ENCODE peak calls at places on chromosomes 16 and 17, in seven cellular contexts. One of them, this sample, is unnamed.

GRCh38 chr17:79231766-79232287 is 157.2 kb downstream of the ENGASE start:
- DNase-seq in IMR-90: no peak
- DNase-seq in transverse colon: no peak
- DNase-seq in heart left ventricle: no peak
- DNase-seq in bronchial epithelial cell: peak; percentile 74
- DNase-seq in GM13976: no peak
- DNase-seq in endothelial cell: no peak
- DNase-seq in this sample: no peak

GRCh38 chr16:81369888-81370504 is 55.2 kb downstream of the GAN start:
- DNase-seq in IMR-90: no peak
- DNase-seq in transverse colon: no peak
- DNase-seq in heart left ventricle: no peak
- DNase-seq in bronchial epithelial cell: no peak
- DNase-seq in GM13976: no peak
- DNase-seq in endothelial cell: no peak
- DNase-seq in this sample: no peak

GRCh38 chr16:15567823-15568222 is 75.1 kb downstream of the MARF1 start:
- DNase-seq in IMR-90: no peak
- DNase-seq in transverse colon: no peak
- DNase-seq in heart left ventricle: no peak
- DNase-seq in bronchial epithelial cell: no peak
- DNase-seq in GM13976: no peak
- DNase-seq in endothelial cell: no peak
- DNase-seq in this sample: no peak

GRCh38 chr17:59365383-59365981 is 34.0 kb downstream of the YPEL2 start:
- DNase-seq in IMR-90: no peak
- DNase-seq in transverse colon: no peak
- DNase-seq in heart left ventricle: no peak
- DNase-seq in bronchial epithelial cell: no peak
- DNase-seq in GM13976: peak; percentile 41
- DNase-seq in endothelial cell: no peak
- DNase-seq in this sample: no peak

GRCh38 chr16:56681939-56682702 is at the start of gene MT1X:
- DNase-seq in IMR-90: peak; percentile 77
- DNase-seq in transverse colon: peak; percentile 94
- DNase-seq in heart left ventricle: peak; percentile 91
- DNase-seq in bronchial epithelial cell: peak; percentile 85
- DNase-seq in GM13976: peak; percentile 91
- DNase-seq in endothelial cell: peak; percentile 42
- DNase-seq in this sample: peak; percentile 88

GRCh38 chr16:57559075-57559790 is 16.8 kb downstream of the ADGRG5 start:
- DNase-seq in IMR-90: no peak
- DNase-seq in transverse colon: no peak
- DNase-seq in heart left ventricle: no peak
- DNase-seq in bronchial epithelial cell: no peak
- DNase-seq in GM13976: no peak
- DNase-seq in endothelial cell: no peak
- DNase-seq in this sample: no peak

GRCh38 chr17:50149425-50150353 is 788 bp downstream of the PPP1R9B start:
- DNase-seq in IMR-90: peak; percentile 48
- DNase-seq in transverse colon: peak; percentile 74
- DNase-seq in heart left ventricle: peak; percentile 69
- DNase-seq in bronchial epithelial cell: peak; percentile 36
- DNase-seq in GM13976: no peak
- DNase-seq in endothelial cell: peak; percentile 70
- DNase-seq in this sample: no peak

GRCh38 chr17:9878361-9878760 is 26.7 kb downstream of the RCVRN start:
- DNase-seq in IMR-90: no peak
- DNase-seq in transverse colon: no peak
- DNase-seq in heart left ventricle: no peak
- DNase-seq in bronchial epithelial cell: no peak
- DNase-seq in GM13976: no peak
- DNase-seq in endothelial cell: no peak
- DNase-seq in this sample: no peak

GRCh38 chr16:69270395-69270794 is 40.8 kb upstream of the VPS4A start:
- DNase-seq in IMR-90: peak; percentile 31
- DNase-seq in transverse colon: no peak
- DNase-seq in heart left ventricle: no peak
- DNase-seq in bronchial epithelial cell: no peak
- DNase-seq in GM13976: no peak
- DNase-seq in endothelial cell: no peak
- DNase-seq in this sample: no peak

GRCh38 chr16:28983644-28984043 is 1.2 kb upstream of the LAT start:
- DNase-seq in IMR-90: no peak
- DNase-seq in transverse colon: no peak
- DNase-seq in heart left ventricle: no peak
- DNase-seq in bronchial epithelial cell: no peak
- DNase-seq in GM13976: no peak
- DNase-seq in endothelial cell: no peak
- DNase-seq in this sample: no peak

GRCh38 chr16:89565256-89565505 is 4.7 kb downstream of the RPL13 start:
- DNase-seq in IMR-90: no peak
- DNase-seq in transverse colon: peak; percentile 60
- DNase-seq in heart left ventricle: no peak
- DNase-seq in bronchial epithelial cell: peak; percentile 48
- DNase-seq in GM13976: no peak
- DNase-seq in endothelial cell: no peak
- DNase-seq in this sample: no peak

GRCh38 chr17:39804839-39805238 is 59.3 kb downstream of the IKZF3 start:
- DNase-seq in IMR-90: no peak
- DNase-seq in transverse colon: no peak
- DNase-seq in heart left ventricle: no peak
- DNase-seq in bronchial epithelial cell: no peak
- DNase-seq in GM13976: no peak
- DNase-seq in endothelial cell: no peak
- DNase-seq in this sample: no peak

GRCh38 chr17:64377769-64378282 is 12.8 kb downstream of the PECAM1 start:
- DNase-seq in IMR-90: peak; percentile 60
- DNase-seq in transverse colon: no peak
- DNase-seq in heart left ventricle: no peak
- DNase-seq in bronchial epithelial cell: no peak
- DNase-seq in GM13976: no peak
- DNase-seq in endothelial cell: no peak
- DNase-seq in this sample: no peak

GRCh38 chr16:49837673-49838360 is 18.1 kb downstream of the ZNF423 start:
- DNase-seq in IMR-90: no peak
- DNase-seq in transverse colon: no peak
- DNase-seq in heart left ventricle: no peak
- DNase-seq in bronchial epithelial cell: no peak
- DNase-seq in GM13976: no peak
- DNase-seq in endothelial cell: peak; percentile 31
- DNase-seq in this sample: peak; percentile 23

GRCh38 chr17:21263351-21263750 is 10.1 kb upstream of the NATD1 start:
- DNase-seq in IMR-90: peak; percentile 67
- DNase-seq in transverse colon: no peak
- DNase-seq in heart left ventricle: no peak
- DNase-seq in bronchial epithelial cell: peak; percentile 96
- DNase-seq in GM13976: no peak
- DNase-seq in endothelial cell: no peak
- DNase-seq in this sample: no peak

GRCh38 chr16:24116371-24116770 is 139.8 kb upstream of the CACNG3 start:
- DNase-seq in IMR-90: no peak
- DNase-seq in transverse colon: no peak
- DNase-seq in heart left ventricle: no peak
- DNase-seq in bronchial epithelial cell: no peak
- DNase-seq in GM13976: no peak
- DNase-seq in endothelial cell: no peak
- DNase-seq in this sample: no peak

GRCh38 chr17:43401293-43401692 is 2.5 kb downstream of the ARL4D start:
- DNase-seq in IMR-90: peak; percentile 88
- DNase-seq in transverse colon: no peak
- DNase-seq in heart left ventricle: no peak
- DNase-seq in bronchial epithelial cell: peak; percentile 90
- DNase-seq in GM13976: no peak
- DNase-seq in endothelial cell: no peak
- DNase-seq in this sample: no peak

GRCh38 chr17:72432881-72433280 is 312.1 kb downstream of the SOX9 start:
- DNase-seq in IMR-90: no peak
- DNase-seq in transverse colon: no peak
- DNase-seq in heart left ventricle: no peak
- DNase-seq in bronchial epithelial cell: no peak
- DNase-seq in GM13976: no peak
- DNase-seq in endothelial cell: no peak
- DNase-seq in this sample: no peak

GRCh38 chr17:82752371-82753200 is 721 bp downstream of the TBCD start:
- DNase-seq in IMR-90: no peak
- DNase-seq in transverse colon: peak; percentile 39
- DNase-seq in heart left ventricle: no peak
- DNase-seq in bronchial epithelial cell: no peak
- DNase-seq in GM13976: peak; percentile 67
- DNase-seq in endothelial cell: peak; percentile 28
- DNase-seq in this sample: peak; percentile 60

GRCh38 chr17:6870841-6871240 is 39.3 kb upstream of the TEKT1 start:
- DNase-seq in IMR-90: no peak
- DNase-seq in transverse colon: no peak
- DNase-seq in heart left ventricle: no peak
- DNase-seq in bronchial epithelial cell: no peak
- DNase-seq in GM13976: peak; percentile 2
- DNase-seq in endothelial cell: no peak
- DNase-seq in this sample: no peak

GRCh38 chr17:50074227-50074626 is 18.3 kb downstream of the ITGA3 start:
- DNase-seq in IMR-90: no peak
- DNase-seq in transverse colon: no peak
- DNase-seq in heart left ventricle: no peak
- DNase-seq in bronchial epithelial cell: no peak
- DNase-seq in GM13976: no peak
- DNase-seq in endothelial cell: no peak
- DNase-seq in this sample: no peak

DNA sequence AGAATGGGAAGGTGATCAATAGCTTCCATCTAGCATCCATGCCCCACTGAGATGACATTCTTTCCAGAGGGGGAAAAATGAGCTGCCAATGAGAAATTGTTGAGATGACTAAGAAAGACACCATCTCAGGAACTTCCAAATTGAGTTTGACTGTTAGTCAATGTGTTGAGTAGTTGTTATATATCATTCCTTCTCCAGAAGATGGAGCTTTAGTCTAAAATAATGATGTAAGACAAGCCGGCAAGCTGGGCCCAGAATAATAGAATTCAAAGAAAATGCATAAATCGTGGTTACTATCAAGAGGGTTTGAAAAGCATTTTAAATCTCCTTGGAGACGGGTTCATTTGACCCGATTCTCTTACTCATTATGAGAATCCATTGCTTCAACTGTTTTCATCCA is 71.0 kb upstream of the ATF7IP2 start:
- DNase-seq in IMR-90: no peak
- DNase-seq in transverse colon: no peak
- DNase-seq in heart left ventricle: no peak
- DNase-seq in bronchial epithelial cell: peak; percentile 40
- DNase-seq in GM13976: no peak
- DNase-seq in endothelial cell: no peak
- DNase-seq in this sample: peak; percentile 30
- TF ChIP-seq CTCF in IMR-90: no peak
- TF ChIP-seq CTCF in transverse colon: no peak
- TF ChIP-seq CTCF in heart left ventricle: no peak
- TF ChIP-seq CTCF in bronchial epithelial cell: no peak
- TF ChIP-seq CTCF in GM13976: peak; percentile 11
- TF ChIP-seq CTCF in endothelial cell: no peak
- TF ChIP-seq CTCF in this sample: peak; percentile 51

GRCh38 chr16:1572664-1573063 is 39.2 kb downstream of the TMEM204 start:
- DNase-seq in IMR-90: no peak
- DNase-seq in transverse colon: no peak
- DNase-seq in heart left ventricle: no peak
- DNase-seq in bronchial epithelial cell: no peak
- DNase-seq in GM13976: no peak
- DNase-seq in endothelial cell: no peak
- DNase-seq in this sample: no peak
- TF ChIP-seq CTCF in IMR-90: no peak
- TF ChIP-seq CTCF in transverse colon: no peak
- TF ChIP-seq CTCF in heart left ventricle: no peak
- TF ChIP-seq CTCF in bronchial epithelial cell: no peak
- TF ChIP-seq CTCF in GM13976: no peak
- TF ChIP-seq CTCF in endothelial cell: no peak
- TF ChIP-seq CTCF in this sample: no peak

DNA sequence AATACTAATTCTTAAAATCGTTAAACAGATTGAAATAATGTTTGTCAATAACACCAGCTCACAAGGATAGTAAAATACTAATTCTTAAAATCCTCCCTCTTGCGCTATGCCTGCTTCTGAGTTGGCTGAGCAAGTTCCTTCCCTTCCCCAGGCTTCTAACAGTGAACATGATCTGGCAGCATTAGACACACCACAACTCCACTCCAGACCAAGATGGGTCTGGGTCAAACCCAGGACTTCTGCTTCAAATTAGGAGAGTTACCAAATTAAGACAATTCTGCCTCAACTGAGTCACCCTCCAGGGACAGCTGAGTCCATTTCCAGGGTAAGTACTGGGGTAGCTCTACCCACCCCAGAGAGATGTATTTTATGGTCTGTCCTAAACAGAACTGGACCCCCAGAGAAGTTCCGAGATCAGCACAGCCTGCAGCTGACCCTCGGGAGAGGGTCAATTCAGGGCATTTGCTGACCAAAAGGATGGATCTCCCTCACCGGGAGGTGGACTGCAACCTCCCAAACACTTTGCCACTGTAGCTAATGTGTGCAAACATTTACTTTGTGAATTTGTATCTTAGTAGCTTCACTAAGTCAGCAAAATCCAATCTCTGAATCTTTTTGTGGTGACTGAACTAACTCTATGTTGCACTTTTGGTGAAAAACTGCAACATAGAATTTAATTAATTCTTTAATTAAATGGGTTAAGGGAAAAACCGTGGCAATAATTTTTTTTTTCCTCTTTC is 48.8 kb downstream of the ADCY9 start:
- DNase-seq in IMR-90: peak; percentile 27
- DNase-seq in transverse colon: no peak
- DNase-seq in heart left ventricle: no peak
- DNase-seq in bronchial epithelial cell: no peak
- DNase-seq in GM13976: no peak
- DNase-seq in endothelial cell: no peak
- DNase-seq in this sample: no peak
- TF ChIP-seq CTCF in IMR-90: no peak
- TF ChIP-seq CTCF in transverse colon: no peak
- TF ChIP-seq CTCF in heart left ventricle: no peak
- TF ChIP-seq CTCF in bronchial epithelial cell: no peak
- TF ChIP-seq CTCF in GM13976: no peak
- TF ChIP-seq CTCF in endothelial cell: no peak
- TF ChIP-seq CTCF in this sample: no peak

GRCh38 chr17:51372345-51373004 is 112.1 kb downstream of the UTP18 start:
- DNase-seq in IMR-90: peak; percentile 73
- DNase-seq in transverse colon: peak; percentile 13
- DNase-seq in heart left ventricle: peak; percentile 27
- DNase-seq in bronchial epithelial cell: peak; percentile 64
- DNase-seq in GM13976: peak; percentile 50
- DNase-seq in endothelial cell: peak; percentile 19
- DNase-seq in this sample: peak; percentile 17

GRCh38 chr17:51373489-51374194 is 113.3 kb downstream of the UTP18 start:
- DNase-seq in IMR-90: no peak
- DNase-seq in transverse colon: no peak
- DNase-seq in heart left ventricle: no peak
- DNase-seq in bronchial epithelial cell: no peak
- DNase-seq in GM13976: no peak
- DNase-seq in endothelial cell: no peak
- DNase-seq in this sample: no peak

GRCh38 chr17:51374220-51374619 is 113.9 kb downstream of the UTP18 start:
- DNase-seq in IMR-90: no peak
- DNase-seq in transverse colon: no peak
- DNase-seq in heart left ventricle: no peak
- DNase-seq in bronchial epithelial cell: no peak
- DNase-seq in GM13976: no peak
- DNase-seq in endothelial cell: no peak
- DNase-seq in this sample: no peak

GRCh38 chr17:51366866-51367265 is 106.5 kb downstream of the UTP18 start:
- DNase-seq in IMR-90: no peak
- DNase-seq in transverse colon: no peak
- DNase-seq in heart left ventricle: no peak
- DNase-seq in bronchial epithelial cell: no peak
- DNase-seq in GM13976: no peak
- DNase-seq in endothelial cell: no peak
- DNase-seq in this sample: no peak

GRCh38 chr17:51371732-51372151 is 111.4 kb downstream of the UTP18 start:
- DNase-seq in IMR-90: peak; percentile 50
- DNase-seq in transverse colon: no peak
- DNase-seq in heart left ventricle: no peak
- DNase-seq in bronchial epithelial cell: peak; percentile 57
- DNase-seq in GM13976: peak; percentile 54
- DNase-seq in endothelial cell: peak; percentile 54
- DNase-seq in this sample: peak; percentile 48
- TF ChIP-seq CTCF in IMR-90: peak; percentile 52
- TF ChIP-seq CTCF in transverse colon: peak; percentile 31
- TF ChIP-seq CTCF in heart left ventricle: peak; percentile 9
- TF ChIP-seq CTCF in bronchial epithelial cell: peak; percentile 79
- TF ChIP-seq CTCF in GM13976: peak; percentile 19
- TF ChIP-seq CTCF in endothelial cell: peak; percentile 20
- TF ChIP-seq CTCF in this sample: peak; percentile 44

This sample was measured in GM13977.